ENCODE peak calls at places on chromosomes 1 and 21, in five cellular contexts. L is lower leg skin; O is left cardiac atrium; N is activated naive CD4-positive, alpha-beta T cell; H is activated CD8-positive, alpha-beta memory T cell treated with anti-CD3 and anti-CD28 coated beads for 1 hour. T is an unnamed sample.

GRCh38 chr1:64038965-64039926 is 164.2 kb upstream of the UBE2U start:
- DNase-seq in N (no peak), O (peak; percentile 48), H (no peak), L (no peak), T (peak; percentile 100)

GRCh38 chr1:100229681-100230443 is 19.8 kb downstream of the DBT start:
- DNase-seq in H (no peak), O (no peak), L (no peak), N (no peak), T (no peak)

GRCh38 chr21:27110956-27111355 is 144.1 kb upstream of the ADAMTS5 start:
- DNase-seq in H (no peak), O (no peak), L (no peak), N (no peak), T (no peak)

GRCh38 chr1:174768949-174769348 is 230.8 kb upstream of the CACYBP start:
- DNase-seq in L (no peak), O (no peak), N (no peak), H (no peak), T (no peak)

GRCh38 chr1:215748431-215748830 is 181.3 kb downstream of the KCTD3 start:
- DNase-seq in L (no peak), N (no peak), H (no peak), O (no peak), T (no peak)

GRCh38 chr1:150976879-150977694 is 2.5 kb upstream of the CERS2 start:
- DNase-seq in L (peak; percentile 97), O (peak; percentile 82), N (peak; percentile 50), H (peak; percentile 49), T (peak; percentile 67)

GRCh38 chr1:167229719-167230385 is 9.2 kb downstream of the POU2F1 start:
- DNase-seq in L (no peak), N (no peak), O (no peak), H (no peak), T (no peak)

GRCh38 chr1:166915941-166916340 is 39.9 kb upstream of the TADA1 start:
- DNase-seq in H (no peak), O (no peak), N (no peak), L (no peak), T (no peak)

GRCh38 chr1:180945151-180945550 is 32.5 kb downstream of the KIAA1614 start:
- DNase-seq in L (no peak), H (no peak), O (no peak), N (no peak), T (no peak)

GRCh38 chr1:21781971-21782867 is 730 bp downstream of the USP48 start:
- DNase-seq in N (no peak), O (peak; percentile 54), H (peak; percentile 13), L (peak; percentile 88), T (peak; percentile 69)

GRCh38 chr1:198959032-198959431 is 320.2 kb downstream of the PTPRC start:
- DNase-seq in H (no peak), O (no peak), N (no peak), L (no peak), T (no peak)

GRCh38 chr1:231600461-231600976 is 26.1 kb upstream of the DISC1 start:
- DNase-seq in L (no peak), O (no peak), H (no peak), N (no peak), T (peak; percentile 64)